ENCODE peak calls at places on chromosomes 4 and X, in six cellular contexts. Q is mucosa of descending colon; Z is CD8-positive, alpha-beta T cell; X is EL; K is ureter; B is mesenchymal stem cell. H is an unnamed sample.

GRCh38 chr4:44661940-44662622 is 10.7 kb upstream of the YIPF7 start:
- DNase-seq in Z (no peak), K (no peak), X (no peak), B (no peak), Q (no peak), H (no peak)

GRCh38 chrX:10156199-10157031 is at the start of gene CLCN4:
- DNase-seq in X (no peak), K (no peak), B (peak), Z (no peak), Q (peak), H (no peak)

GRCh38 chr4:87843936-87844335 is 11.2 kb downstream of the MEPE start:
- DNase-seq in B (peak), K (no peak), Z (no peak), X (peak), Q (no peak), H (peak)

GRCh38 chr4:168484626-168485025 is 4.3 kb upstream of the DDX60L start:
- DNase-seq in B (peak), K (no peak), Z (no peak), X (peak), Q (no peak), H (peak)

GRCh38 chrX:131279617-131280016 is 9.5 kb downstream of the IGSF1 start:
- DNase-seq in Z (no peak), K (no peak), Q (no peak), X (no peak), B (no peak), H (no peak)

GRCh38 chr4:149605601-149606378 is 209.9 kb downstream of the IQCM start:
- DNase-seq in X (peak), K (no peak), Z (no peak), B (peak), Q (no peak), H (peak)

GRCh38 chrX:72540318-72540717 is 32.3 kb downstream of the HDAC8 start:
- DNase-seq in X (peak), Z (no peak), Q (no peak), K (no peak), B (peak), H (no peak)

GRCh38 chrX:44306336-44306735 is 37.1 kb downstream of the EFHC2 start:
- DNase-seq in B (no peak), X (peak), K (no peak), Q (peak), Z (no peak), H (no peak)

GRCh38 chr4:83751336-83751949 is 215.5 kb downstream of the GPAT3 start:
- DNase-seq in K (no peak), X (no peak), Z (no peak), B (no peak), Q (no peak), H (no peak)

GRCh38 chrX:98448524-98448923 is 1564.8 kb downstream of the RPA4 start:
- DNase-seq in K (no peak), B (no peak), Z (no peak), X (no peak), Q (no peak), H (no peak)

GRCh38 chr4:8513931-8514330 is 66.3 kb upstream of the GPR78 start:
- DNase-seq in K (no peak), Z (no peak), X (no peak), Q (no peak), B (no peak), H (no peak)

H was measured in HS-5.